ENCODE peak calls at places on chromosomes 5 and 9, in nine cellular contexts. J, M, G, I, V, X, T, O and W are unnamed samples.
A peak's percentile ranks its signal among the peaks of the same experiment; 100 is the strongest.

GRCh38 chr5:174535691-174536090 is 188.7 kb upstream of the MSX2 start:
- DNase-seq in J (no peak), X (peak; percentile 58), M (no peak), O (no peak), V (peak; percentile 26), G (no peak), T (no peak), I (peak; percentile 10), W (no peak)

GRCh38 chr5:96427823-96428222 is 5.2 kb downstream of the PCSK1 start:
- DNase-seq in X (peak; percentile 48), O (no peak), G (no peak), M (no peak), T (no peak), J (no peak), I (peak; percentile 7), V (peak; percentile 33), W (no peak)

GRCh38 chr5:15926586-15926985 is 253.0 kb downstream of the MARCHF11 start:
- DNase-seq in V (no peak), O (no peak), X (peak; percentile 45), J (no peak), G (no peak), M (no peak), T (no peak), I (no peak), W (no peak)

GRCh38 chr5:172766287-172767104 is 4.5 kb downstream of the DUSP1 start:
- DNase-seq in G (peak; percentile 79), V (peak; percentile 94), I (peak; percentile 84), T (peak; percentile 88), O (no peak), X (peak; percentile 94), J (no peak), M (peak; percentile 82), W (no peak)

GRCh38 chr5:117943120-117943519 is 1045.2 kb downstream of the DTWD2 start:
- DNase-seq in M (no peak), X (no peak), T (no peak), I (no peak), V (no peak), O (no peak), J (no peak), G (no peak), W (no peak)

GRCh38 chr5:15463231-15463630 is 36.7 kb upstream of the FBXL7 start:
- DNase-seq in G (no peak), M (no peak), V (peak; percentile 33), I (peak; percentile 34), J (no peak), T (no peak), O (no peak), X (peak; percentile 63), W (no peak)

GRCh38 chr9:69532359-69532758 is 139.8 kb downstream of the APBA1 start:
- DNase-seq in G (no peak), X (no peak), T (no peak), J (no peak), I (no peak), V (no peak), M (no peak), O (no peak), W (peak; percentile 58)

GRCh38 chr5:93790401-93790800 is 49.0 kb upstream of the POU5F2 start:
- DNase-seq in J (no peak), I (peak; percentile 18), T (no peak), V (peak; percentile 14), O (no peak), G (no peak), M (no peak), X (peak; percentile 67), W (no peak)

GRCh38 chr9:20506631-20507030 is 115.7 kb downstream of the MLLT3 start:
- DNase-seq in J (no peak), T (no peak), I (no peak), O (no peak), M (no peak), X (no peak), G (no peak), V (no peak), W (no peak)

GRCh38 chr5:158014367-158014766 is 155.4 kb upstream of the CLINT1 start:
- DNase-seq in V (no peak), J (no peak), O (no peak), G (no peak), X (no peak), T (no peak), I (no peak), M (no peak), W (no peak)

GRCh38 chr5:143114481-143114880 is 289.0 kb downstream of the NR3C1 start:
- DNase-seq in G (no peak), I (no peak), O (no peak), V (no peak), X (no peak), M (no peak), J (no peak), T (no peak), W (no peak)

GRCh38 chr5:73365301-73365853 is 83.2 kb downstream of the FOXD1 start:
- DNase-seq in V (peak; percentile 93), M (no peak), G (no peak), J (no peak), I (peak; percentile 96), O (no peak), X (peak; percentile 87), T (no peak), W (no peak)

DNA sequence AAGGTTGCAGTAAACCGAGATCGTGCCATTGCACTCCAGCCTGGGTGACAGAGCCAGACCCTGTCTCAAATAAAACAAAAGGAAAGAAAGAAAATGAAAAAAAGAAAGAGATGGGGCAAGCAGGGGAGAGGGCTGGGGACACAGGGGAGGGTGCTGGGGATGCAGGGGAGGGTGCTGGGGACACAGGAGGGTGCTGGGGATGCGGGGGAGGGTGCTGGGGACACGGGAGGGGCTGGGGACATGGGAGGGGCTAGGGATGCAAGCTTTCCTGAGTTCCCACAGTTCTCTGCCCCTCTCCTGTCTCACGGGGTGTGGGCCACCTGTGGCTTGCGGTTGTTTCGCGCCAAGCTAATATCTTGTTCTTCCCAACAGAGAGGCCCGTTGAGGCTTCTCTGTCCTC is 7.2 kb downstream of the PDCD6 start:
- DNase-seq in J (no peak), G (no peak), M (no peak), O (no peak), V (no peak), T (no peak), X (no peak), I (no peak), W (no peak)
- TF ChIP-seq CTCF in J (no peak), G (no peak), M (no peak), O (no peak), V (no peak), T (no peak), X (no peak), I (no peak), W (no peak)

GRCh38 chr9:100220936-100221335 is 121.9 kb downstream of the INVS start:
- DNase-seq in J (no peak), M (no peak), V (no peak), T (no peak), I (no peak), O (no peak), X (no peak), G (no peak), W (no peak)

GRCh38 chr9:100227636-100228035 is 125.1 kb downstream of the TEX10 start:
- DNase-seq in X (no peak), J (no peak), O (no peak), G (no peak), V (no peak), M (no peak), T (no peak), I (no peak), W (no peak)

GRCh38 chr9:100219347-100219746 is 120.3 kb downstream of the INVS start:
- DNase-seq in I (peak; percentile 17), V (no peak), J (no peak), X (peak; percentile 19), O (no peak), M (no peak), T (no peak), G (no peak), W (no peak)

GRCh38 chr9:100221538-100221937 is 122.5 kb downstream of the INVS start:
- DNase-seq in G (no peak), V (peak; percentile 12), T (no peak), J (no peak), O (no peak), I (no peak), M (no peak), X (no peak), W (no peak)

DNA sequence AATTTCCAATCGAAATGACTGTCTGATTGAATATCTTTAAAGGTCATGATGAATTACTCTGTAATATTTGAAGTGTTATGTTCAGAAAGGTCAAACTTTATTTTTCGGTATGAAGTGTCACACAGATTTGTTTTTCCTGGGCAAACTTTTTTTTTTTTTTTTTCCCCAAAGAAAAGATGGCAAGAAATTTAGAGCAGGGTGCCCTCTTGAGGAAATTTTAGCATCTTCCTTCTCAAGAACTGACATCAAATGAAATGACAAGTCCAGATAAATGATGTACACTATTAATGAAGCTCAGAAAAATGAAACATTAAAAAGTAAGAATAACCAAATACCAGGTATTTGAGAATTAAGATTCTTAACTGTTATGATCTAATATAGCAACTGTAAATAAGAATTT is 123.6 kb downstream of the INVS start:
- DNase-seq in G (no peak), I (peak; percentile 56), X (peak; percentile 70), V (peak; percentile 58), M (no peak), O (no peak), J (no peak), T (no peak), W (no peak)
- TF ChIP-seq CTCF in G (no peak), I (peak; percentile 67), X (peak; percentile 52), V (peak; percentile 47), M (no peak), O (no peak), J (peak; percentile 57), T (no peak), W (peak; percentile 88)

GRCh38 chr5:137607771-137608170 is 108.6 kb upstream of the SPOCK1 start:
- DNase-seq in X (no peak), J (no peak), M (no peak), V (no peak), I (no peak), T (no peak), O (no peak), G (no peak), W (no peak)

GRCh38 chr5:137606401-137606800 is 107.3 kb upstream of the SPOCK1 start:
- DNase-seq in J (no peak), X (no peak), M (no peak), O (no peak), V (no peak), T (no peak), G (no peak), I (peak; percentile 90), W (no peak)

GRCh38 chr5:137603891-137604290 is 104.8 kb upstream of the SPOCK1 start:
- DNase-seq in G (no peak), I (no peak), X (no peak), M (no peak), T (no peak), O (no peak), V (no peak), J (no peak), W (no peak)

GRCh38 chr5:137604348-137605095 is 105.4 kb upstream of the SPOCK1 start:
- DNase-seq in X (no peak), M (no peak), I (no peak), G (no peak), O (no peak), J (no peak), V (no peak), T (no peak), W (no peak)

GRCh38 chr5:137605377-137605776 is 106.3 kb upstream of the SPOCK1 start:
- DNase-seq in J (no peak), O (no peak), G (no peak), T (no peak), I (peak; percentile 32), X (peak; percentile 32), M (no peak), V (peak; percentile 17), W (no peak)
- TF ChIP-seq CTCF in J (no peak), O (no peak), G (no peak), T (no peak), I (peak; percentile 46), X (peak; percentile 37), M (no peak), V (peak; percentile 26), W (peak; percentile 77)

GRCh38 chr5:114448496-114448895 is 86.6 kb downstream of the KCNN2 start:
- DNase-seq in T (no peak), X (no peak), G (no peak), J (no peak), M (no peak), O (no peak), I (no peak), V (no peak), W (no peak)
- TF ChIP-seq CTCF in T (no peak), X (no peak), G (no peak), J (no peak), M (no peak), O (no peak), I (no peak), V (no peak), W (no peak)